ENCODE peak calls at places on chromosome 19, in ten cellular contexts. F is neural crest cell, J is H9, T is PC-3, Y is OCI-LY7, I is dorsolateral prefrontal cortex, S is pancreas, Z is HFF-Myc, E is choroid plexus epithelial cell, Q is tibial artery. V is an unnamed sample.

GRCh38 chr19:48806818-48807589 is 3.8 kb downstream of the BCAT2 start:
- DNase-seq in F (no peak), J (peak; percentile 66), T (peak; percentile 37), Y (peak; percentile 73), I (peak; percentile 78), S (no peak), Z (no peak), E (peak; percentile 70), Q (no peak), V (peak; percentile 59)

GRCh38 chr19:45791744-45792481 is 732 bp downstream of the DMWD start:
- DNase-seq in F (no peak), J (no peak), T (no peak), Y (no peak), I (no peak), S (no peak), Z (no peak), E (no peak), Q (no peak), V (no peak)

GRCh38 chr19:46958542-46958941 is 61.1 kb upstream of the NPAS1 start:
- DNase-seq in F (no peak), J (no peak), T (no peak), Y (no peak), I (no peak), S (no peak), Z (peak; percentile 86), E (peak; percentile 70), Q (no peak), V (peak; percentile 86)

GRCh38 chr19:1584500-1585242 is 8.0 kb downstream of the MBD3 start:
- DNase-seq in F (no peak), J (no peak), T (no peak), Y (no peak), I (no peak), S (no peak), Z (no peak), E (no peak), Q (no peak), V (no peak)

GRCh38 chr19:5621945-5622464 is 571 bp downstream of the SAFB2 start:
- DNase-seq in F (peak; percentile 4), J (no peak), T (peak; percentile 42), Y (peak; percentile 23), I (no peak), S (peak; percentile 50), Z (no peak), E (peak; percentile 12), Q (peak; percentile 27), V (no peak)

GRCh38 chr19:47573076-47574026 is at the start of gene ZNF541:
- DNase-seq in F (no peak), J (no peak), T (no peak), Y (no peak), I (peak; percentile 84), S (peak; percentile 42), Z (no peak), E (peak; percentile 61), Q (peak; percentile 50), V (peak; percentile 35)

GRCh38 chr19:45515807-45516401 is 8.6 kb downstream of the VASP start:
- DNase-seq in F (no peak), J (no peak), T (no peak), Y (no peak), I (no peak), S (no peak), Z (no peak), E (no peak), Q (no peak), V (no peak)

GRCh38 chr19:58554494-58555368 is at the start of gene CHMP2A:
- DNase-seq in F (peak; percentile 97), J (peak; percentile 99), T (peak; percentile 98), Y (peak; percentile 96), I (peak; percentile 99), S (peak; percentile 97), Z (peak; percentile 87), E (peak; percentile 98), Q (peak; percentile 98), V (peak; percentile 98)

GRCh38 chr19:46733693-46734240 is 12.1 kb upstream of the FKRP start:
- DNase-seq in F (no peak), J (no peak), T (no peak), Y (no peak), I (no peak), S (no peak), Z (no peak), E (no peak), Q (no peak), V (no peak)

GRCh38 chr19:55525289-55526101 is 11.4 kb downstream of the SBK2 start:
- DNase-seq in F (no peak), J (no peak), T (no peak), Y (no peak), I (no peak), S (no peak), Z (no peak), E (no peak), Q (no peak), V (no peak)

GRCh38 chr19:53958168-53958571 is 4.6 kb upstream of the CACNG8 start:
- DNase-seq in F (no peak), J (peak; percentile 80), T (no peak), Y (no peak), I (peak; percentile 79), S (peak; percentile 10), Z (no peak), E (peak; percentile 29), Q (no peak), V (peak; percentile 54)

DNA sequence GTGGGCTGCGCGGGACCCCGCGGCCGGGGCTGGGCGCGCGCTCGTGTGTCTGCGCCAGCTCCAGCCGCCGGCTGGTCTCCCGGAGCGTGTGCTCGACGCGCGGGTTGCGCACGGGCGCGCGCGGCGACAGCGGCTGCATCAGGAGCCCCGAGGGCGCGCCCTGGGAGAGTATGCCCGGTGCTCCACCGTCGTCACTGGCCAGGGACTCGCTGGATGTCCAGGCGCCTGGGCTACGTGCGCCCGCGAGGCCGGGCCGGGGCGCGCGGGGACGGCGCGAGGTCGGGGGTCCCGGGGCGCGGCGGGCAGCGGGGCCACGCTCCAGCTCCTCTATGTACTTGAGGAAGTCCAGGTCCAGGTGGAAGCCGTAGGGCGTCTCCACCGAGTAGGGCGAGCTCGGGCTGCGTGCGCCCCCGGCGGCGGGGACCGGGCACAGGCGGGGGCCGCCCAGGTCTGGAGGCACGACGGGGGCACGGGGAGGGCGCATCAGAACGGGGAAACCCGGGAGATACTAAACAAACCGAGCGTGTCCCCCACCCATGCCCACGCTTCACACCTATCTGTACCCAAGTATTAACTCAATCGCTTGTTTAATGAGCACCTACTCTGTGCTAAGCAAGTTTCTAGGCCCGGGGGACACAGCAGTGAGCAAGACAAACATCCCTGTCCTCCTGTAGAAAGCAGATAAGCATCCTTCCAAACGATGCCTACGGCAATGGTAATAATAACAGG is 7.6 kb downstream of the KANK3 start:
- DNase-seq in F (no peak), J (peak; percentile 73), T (no peak), Y (no peak), I (no peak), S (no peak), Z (no peak), E (no peak), Q (no peak), V (no peak)
- TF ChIP-seq CTCF in F (peak; percentile 48), J (peak; percentile 64), T (peak; percentile 40), Y (no peak), I (no peak), S (no peak), Z (no peak), E (no peak), Q (no peak), V (no peak)

GRCh38 chr19:14101003-14101545 is 10.5 kb upstream of the SAMD1 start:
- DNase-seq in F (no peak), J (no peak), T (no peak), Y (no peak), I (no peak), S (no peak), Z (no peak), E (no peak), Q (no peak), V (no peak)

GRCh38 chr19:14094854-14095253 is 4.3 kb upstream of the SAMD1 start:
- DNase-seq in F (no peak), J (no peak), T (no peak), Y (no peak), I (no peak), S (no peak), Z (no peak), E (no peak), Q (no peak), V (no peak)

GRCh38 chr19:14096272-14096992 is 5.9 kb upstream of the SAMD1 start:
- DNase-seq in F (no peak), J (no peak), T (no peak), Y (no peak), I (no peak), S (no peak), Z (no peak), E (no peak), Q (no peak), V (no peak)

GRCh38 chr19:14093117-14093784 is 2.7 kb upstream of the SAMD1 start:
- DNase-seq in F (no peak), J (no peak), T (no peak), Y (no peak), I (no peak), S (no peak), Z (no peak), E (no peak), Q (no peak), V (no peak)

GRCh38 chr19:14097532-14098151 is 7.1 kb upstream of the SAMD1 start:
- DNase-seq in F (no peak), J (no peak), T (no peak), Y (no peak), I (no peak), S (no peak), Z (no peak), E (no peak), Q (no peak), V (no peak)
- TF ChIP-seq CTCF in F (peak; percentile 16), J (peak; percentile 53), T (peak; percentile 43), Y (peak; percentile 33), I (no peak), S (no peak), Z (peak; percentile 16), E (peak; percentile 38), Q (no peak), V (peak; percentile 21)

GRCh38 chr19:14733574-14733973 is 43.7 kb downstream of the ZNF333 start:
- DNase-seq in F (no peak), J (no peak), T (no peak), Y (no peak), I (no peak), S (no peak), Z (no peak), E (no peak), Q (no peak), V (no peak)
- TF ChIP-seq CTCF in F (no peak), J (no peak), T (no peak), Y (no peak), I (no peak), S (no peak), Z (no peak), E (no peak), Q (no peak), V (no peak)

DNA sequence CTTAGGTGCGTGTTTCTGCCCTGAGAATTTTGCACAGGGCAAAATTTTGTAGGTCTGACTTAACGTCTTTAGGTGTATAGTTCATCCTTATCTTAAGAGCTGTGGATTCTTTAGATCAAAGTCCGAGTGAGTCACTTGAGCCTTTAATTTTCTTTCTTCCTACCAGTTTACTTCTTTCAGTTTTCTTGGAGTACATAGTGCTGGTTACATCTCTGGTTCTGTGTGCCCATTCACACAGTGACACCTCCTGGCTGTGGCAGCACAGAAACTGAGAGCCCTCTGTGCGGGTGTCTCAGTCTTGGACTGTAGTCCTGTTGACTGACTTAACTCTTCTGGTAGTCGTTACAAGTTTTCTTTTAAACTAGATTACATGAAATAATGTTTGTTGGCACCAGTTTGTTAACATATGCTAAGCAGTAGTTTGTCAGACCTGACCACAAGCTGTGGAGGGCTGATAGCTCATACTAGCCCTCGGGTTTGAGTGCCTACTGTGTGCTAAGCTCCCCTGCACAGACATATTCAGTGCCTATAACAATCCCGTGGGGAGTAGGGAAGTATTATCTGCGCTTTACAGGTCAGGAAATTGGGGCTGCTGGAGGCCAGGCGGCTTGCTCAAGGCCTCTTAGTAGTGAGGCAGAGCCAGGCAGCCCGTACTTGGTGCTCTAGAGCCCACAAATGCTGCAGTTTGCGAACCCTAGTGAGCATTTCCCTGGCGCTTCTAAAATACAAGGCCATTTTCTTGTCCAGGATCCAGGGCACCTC is 1.6 kb downstream of the GATAD2A start:
- DNase-seq in F (no peak), J (no peak), T (peak; percentile 61), Y (peak; percentile 73), I (peak; percentile 63), S (peak; percentile 48), Z (no peak), E (peak; percentile 52), Q (no peak), V (peak; percentile 61)
- TF ChIP-seq CTCF in F (no peak), J (no peak), T (peak; percentile 75), Y (peak; percentile 83), I (peak; percentile 42), S (peak; percentile 13), Z (peak; percentile 14), E (peak; percentile 45), Q (peak; percentile 23), V (peak; percentile 33)